ENCODE peak calls at places on chromosomes 4 and X, in five cellular contexts. M is lower leg skin; E is upper lobe of left lung; I is ELR; P is CD4-positive, alpha-beta memory T cell. N is an unnamed sample.

GRCh38 chr4:27217261-27217769 is 356.7 kb downstream of the STIM2 start:
- DNase-seq in I (peak; percentile 89), E (no peak), M (no peak), P (no peak), N (no peak)

GRCh38 chr4:51880016-51880915 is 37.3 kb downstream of the DCUN1D4 start:
- DNase-seq in I (peak; percentile 18), M (no peak), P (no peak), E (no peak), N (no peak)

GRCh38 chrX:20056704-20057103 is 60.0 kb downstream of the MAP7D2 start:
- DNase-seq in P (no peak), M (peak; percentile 78), E (no peak), I (peak; percentile 1), N (no peak)

GRCh38 chr4:101885574-101885973 is 95.0 kb downstream of the BANK1 start:
- DNase-seq in E (no peak), I (no peak), P (no peak), M (no peak), N (no peak)

GRCh38 chr4:111960241-111960667 is 185.0 kb upstream of the FAM241A start:
- DNase-seq in M (no peak), I (peak; percentile 83), E (no peak), P (no peak), N (no peak)

GRCh38 chr4:158715787-158716186 is 7.4 kb downstream of the PPID start:
- DNase-seq in P (no peak), M (no peak), I (no peak), E (no peak), N (no peak)

GRCh38 chr4:18689308-18689915 is 667.9 kb upstream of the LCORL start:
- DNase-seq in I (peak; percentile 68), M (no peak), P (no peak), E (peak; percentile 31), N (no peak)

GRCh38 chr4:1369484-1370079 is 22.6 kb downstream of the UVSSA start:
- DNase-seq in E (no peak), I (no peak), M (peak; percentile 57), P (no peak), N (no peak)

GRCh38 chr4:158484173-158484885 is 37.4 kb upstream of the RXFP1 start:
- DNase-seq in I (peak; percentile 59), M (no peak), E (no peak), P (no peak), N (no peak)

GRCh38 chrX:20609916-20610415 is 343.3 kb upstream of the RPS6KA3 start:
- DNase-seq in P (no peak), E (no peak), M (no peak), I (no peak), N (no peak)

GRCh38 chr4:53459548-53459947 is 82.1 kb downstream of the FIP1L1 start:
- DNase-seq in P (no peak), M (no peak), E (no peak), I (peak; percentile 54), N (no peak)

GRCh38 chr4:183289688-183290087 is 30.4 kb downstream of the CLDN22 start:
- DNase-seq in M (no peak), E (no peak), P (no peak), I (peak; percentile 40), N (no peak)

GRCh38 chr4:79650794-79651431 is 242.9 kb upstream of the GK2 start:
- DNase-seq in P (no peak), I (peak; percentile 31), E (no peak), M (no peak), N (no peak)

GRCh38 chrX:7191681-7192110 is 43.7 kb upstream of the PUDP start:
- DNase-seq in E (no peak), M (no peak), P (no peak), I (peak; percentile 25), N (no peak)

GRCh38 chrX:10387011-10387410 is 230.2 kb downstream of the CLCN4 start:
- DNase-seq in I (peak; percentile 39), E (no peak), P (no peak), M (no peak), N (no peak)

N was measured in esophagus muscularis mucosa.